ENCODE peak calls at places on chromosomes 7 and 10, in five cellular contexts. N is endodermal cell; B is neural progenitor cell; L is lower lobe of right lung; Y is CD4-positive, alpha-beta T cell. J is an unnamed sample. For H3K9me3, the result is how much of the 10 kb centered on the place peaks cover.

GRCh38 chr10:124612611-124613498 is 131.3 kb downstream of the FAM53B start:
- DNase-seq in N (peak), B (peak), Y (no peak), L (no peak), J (no peak)

GRCh38 chr10:131907679-131908078 is 6.9 kb downstream of the PPP2R2D start:
- DNase-seq in Y (no peak), B (no peak), L (no peak), N (no peak), J (no peak)

GRCh38 chr10:122085423-122085911 is 96.5 kb downstream of the TACC2 start:
- DNase-seq in Y (no peak), B (no peak), L (no peak), N (no peak), J (no peak)

GRCh38 chr7:2979951-2980350 is 63.7 kb downstream of the CARD11 start:
- DNase-seq in B (no peak), N (no peak), Y (no peak), L (no peak), J (no peak)

GRCh38 chr10:57919864-57920263 is 347.8 kb downstream of the IPMK start:
- DNase-seq in N (no peak), L (no peak), Y (no peak), B (no peak), J (no peak)

GRCh38 chr10:103855424-103855823 is at the start of gene SH3PXD2A:
- DNase-seq in Y (no peak), N (peak), B (peak), L (no peak), J (no peak)

GRCh38 chr10:123442901-123443300 is 223.3 kb upstream of the GPR26 start:
- DNase-seq in B (no peak), N (no peak), L (no peak), Y (no peak), J (no peak)

GRCh38 chr7:121755286-121755685 is 117.7 kb upstream of the PTPRZ1 start:
- DNase-seq in N (no peak), B (no peak), Y (no peak), L (no peak), J (no peak)

GRCh38 chr7:106679153-106679931 is 18.4 kb upstream of the CCDC71L start:
- DNase-seq in B (no peak), L (no peak), Y (no peak), N (no peak), J (no peak)

GRCh38 chr10:52895066-52895465 is 122.5 kb upstream of the MBL2 start:
- DNase-seq in L (no peak), Y (no peak), N (no peak), B (no peak), J (no peak)

GRCh38 chr7:95213809-95214492 is 110.4 kb downstream of the PON1 start:
- DNase-seq in Y (no peak), N (no peak), L (no peak), B (no peak), J (no peak)

GRCh38 chr10:97685395-97685958 is 1.6 kb downstream of the AVPI1 start:
- DNase-seq in Y (no peak), N (peak), L (no peak), B (peak), J (peak)

GRCh38 chr10:18582803-18583202 is 68.6 kb downstream of the NSUN6 start:
- DNase-seq in Y (no peak), L (no peak), N (no peak), B (no peak), J (no peak)

GRCh38 chr7:141562543-141562942 is 11.3 kb downstream of the AGK start:
- DNase-seq in N (no peak), L (no peak), B (no peak), Y (no peak), J (no peak)

GRCh38 chr10:103888113-103888841 is 29.7 kb downstream of the STN1 start:
- DNase-seq in L (no peak), N (no peak), B (no peak), Y (no peak), J (peak)

GRCh38 chr10:92419740-92420553 is 129.0 kb downstream of the MARCHF5 start:
- DNase-seq in B (peak), L (peak), N (peak), Y (no peak), J (no peak)

DNA sequence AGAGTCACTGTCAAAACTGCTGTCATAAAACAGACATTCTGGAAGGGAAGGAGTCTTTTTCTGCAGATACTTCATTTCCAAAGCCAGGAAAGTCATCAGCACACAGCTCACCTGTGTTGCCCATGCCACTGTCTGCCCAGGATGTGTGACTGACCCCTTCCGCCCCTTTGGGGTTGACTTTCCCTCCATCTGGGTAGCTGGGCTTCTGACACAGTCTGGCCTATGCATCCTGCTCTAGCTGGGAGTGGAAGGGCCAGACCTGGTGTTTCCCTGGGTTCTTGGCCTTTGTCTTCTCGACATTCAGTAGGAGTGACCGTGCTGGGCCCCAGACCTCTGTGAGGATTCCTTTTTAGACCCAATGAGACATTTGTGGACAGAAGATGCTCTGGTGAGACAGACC is 378.9 kb upstream of the NUPR2 start:
- DNase-seq in Y (no peak), N (no peak), L (no peak), B (no peak), J (no peak)
- H3K9me3 ChIP-seq in Y (half or more), N (half or more), L (under half), B (under half), J (under half)

GRCh38 chr7:64078699-64078994 is 33.4 kb downstream of the ZNF727 start:
- DNase-seq in N (no peak), Y (no peak), L (no peak), B (no peak), J (no peak)
- H3K9me3 ChIP-seq in N (half or more), Y (half or more), L (half or more), B (half or more), J (under half)

GRCh38 chr10:133211959-133212852 is 17.8 kb upstream of the UTF1 start:
- DNase-seq in N (no peak), Y (no peak), B (no peak), L (no peak), J (no peak)

GRCh38 chr10:133209641-133210040 is 20.4 kb upstream of the UTF1 start:
- DNase-seq in B (no peak), L (no peak), Y (no peak), N (no peak), J (no peak)

GRCh38 chr10:133212853-133213494 is 17.0 kb upstream of the UTF1 start:
- DNase-seq in B (no peak), Y (no peak), N (no peak), L (no peak), J (no peak)

GRCh38 chr10:133210398-133211140 is 19.4 kb upstream of the UTF1 start:
- DNase-seq in Y (no peak), N (no peak), B (no peak), L (no peak), J (no peak)

GRCh38 chr10:133211141-133211830 is 18.7 kb upstream of the UTF1 start:
- DNase-seq in N (no peak), Y (no peak), B (no peak), L (no peak), J (no peak)
- H3K9me3 ChIP-seq in N (under half), Y (under half), B (under half), L (under half), J (under half)

GRCh38 chr7:105206985-105207384 is 181.7 kb downstream of the SRPK2 start:
- DNase-seq in B (no peak), Y (no peak), L (no peak), N (no peak), J (no peak)
- H3K9me3 ChIP-seq in B (under half), Y (under half), L (under half), N (under half), J (under half)

GRCh38 chr7:126079581-126079980 is 1150.0 kb upstream of the POT1 start:
- DNase-seq in Y (no peak), N (no peak), L (no peak), B (no peak), J (no peak)

GRCh38 chr7:126079151-126079550 is 1149.5 kb upstream of the POT1 start:
- DNase-seq in N (no peak), L (no peak), B (peak), Y (no peak), J (no peak)

GRCh38 chr7:126083014-126083413 is 1153.4 kb upstream of the POT1 start:
- DNase-seq in Y (no peak), B (no peak), L (no peak), N (no peak), J (no peak)
- H3K9me3 ChIP-seq in Y (under half), B (under half), L (under half), N (under half), J (under half)

GRCh38 chr7:57400531-57401155 is 49.3 kb upstream of the ZNF716 start:
- DNase-seq in B (no peak), L (no peak), N (no peak), Y (no peak), J (no peak)
- H3K9me3 ChIP-seq in B (under half), L (under half), N (half or more), Y (under half), J (under half)

GRCh38 chr7:63867127-63867526 is 131.5 kb upstream of the ZNF722 start:
- DNase-seq in L (no peak), Y (no peak), N (no peak), B (no peak), J (no peak)
- H3K9me3 ChIP-seq in L (half or more), Y (under half), N (half or more), B (under half), J (under half)

DNA sequence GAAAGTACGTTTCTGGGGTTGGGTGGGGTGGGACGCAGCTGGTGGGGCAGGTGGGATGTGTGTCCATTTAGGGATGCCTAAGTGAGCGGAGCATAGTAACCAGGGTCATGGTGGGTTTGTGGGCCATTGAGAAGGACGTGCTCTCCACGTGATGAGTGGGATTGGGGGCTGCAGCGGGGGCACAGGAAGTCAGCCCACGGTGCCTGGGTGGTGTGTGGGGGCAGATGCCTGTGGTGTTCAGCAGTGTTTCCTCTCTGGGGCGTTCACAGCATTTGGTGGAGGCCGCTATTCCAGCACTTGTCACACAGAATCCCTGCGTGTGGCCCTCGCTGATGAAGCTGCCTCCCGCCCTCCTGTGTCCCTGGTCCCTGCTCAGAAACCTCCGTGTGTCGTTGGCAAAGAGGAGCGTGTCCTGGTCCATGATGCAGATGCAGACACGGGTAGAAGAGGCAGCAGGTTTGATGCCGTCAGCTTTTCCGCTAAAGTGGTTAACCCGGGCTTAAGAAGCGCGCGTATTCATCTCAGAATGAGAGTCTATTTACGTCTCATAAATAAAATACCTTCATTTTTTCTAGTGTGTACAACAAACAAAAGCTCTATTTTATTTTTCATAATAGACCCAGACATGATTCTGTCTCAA is 274.2 kb downstream of the ADARB2 start:
- DNase-seq in Y (no peak), L (no peak), N (no peak), B (no peak), J (no peak)
- H3K9me3 ChIP-seq in Y (under half), L (under half), N (under half), B (under half), J (under half)

GRCh38 chr7:158289231-158289630 is 298.4 kb downstream of the PTPRN2 start:
- DNase-seq in L (no peak), B (no peak), Y (no peak), N (no peak), J (no peak)
- H3K9me3 ChIP-seq in L (under half), B (under half), Y (under half), N (half or more), J (under half)

DNA sequence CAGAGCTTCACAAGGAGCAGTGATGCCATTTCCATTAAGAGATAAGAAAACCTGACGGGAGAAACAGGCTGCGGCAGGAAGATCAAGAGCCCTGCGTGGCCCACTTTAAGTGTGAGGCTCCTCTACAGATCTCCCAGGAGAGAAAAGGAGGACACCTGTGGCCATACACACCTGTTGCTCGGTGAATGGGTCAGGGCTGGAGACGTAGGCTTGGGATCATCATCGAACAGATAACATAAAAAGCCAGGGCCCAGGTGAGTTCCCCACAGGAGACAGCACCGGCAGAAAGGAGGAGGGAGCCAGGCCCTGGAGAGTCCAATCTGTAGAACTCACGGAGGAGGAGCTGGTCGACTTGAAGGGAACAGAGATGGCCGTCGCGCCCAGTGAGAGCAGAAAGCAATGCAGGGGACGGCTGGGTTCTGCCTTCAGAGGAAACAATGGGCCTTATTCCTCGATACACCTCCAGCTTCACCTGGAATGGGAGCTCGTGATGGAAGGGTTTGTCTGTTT is 556.8 kb downstream of the DNAJB6 start:
- DNase-seq in L (no peak), B (no peak), Y (no peak), N (peak), J (no peak)
- H3K9me3 ChIP-seq in L (under half), B (under half), Y (under half), N (half or more), J (under half)

J was measured in Caco-2.